ENCODE peak calls at places on chromosome 15, in eight cellular contexts. J is stimulated activated CD4-positive, alpha-beta T cell treated with anti-CD3 and anti-CD28 coated beads, Interleukin-15, amount 100 ng/mL, for 24 hours; L is kidney; W is AG10803; D is esophagus squamous epithelium; Y is dorsolateral prefrontal cortex; H is AG09319; E is fibroblast of pulmonary artery. O is an unnamed sample.
A peak's percentile ranks its signal among the peaks of the same experiment; 100 is the strongest.

GRCh38 chr15:37045859-37046318 is 54.5 kb downstream of the MEIS2 start:
- DNase-seq in J (no peak), L (no peak), W (no peak), D (no peak), Y (no peak), H (no peak), E (no peak), O (no peak)

GRCh38 chr15:82231842-82232241 is 30.7 kb downstream of the EFL1 start:
- DNase-seq in J (no peak), L (no peak), W (no peak), D (no peak), Y (no peak), H (no peak), E (no peak), O (no peak)

GRCh38 chr15:39365161-39365560 is 215.7 kb upstream of the THBS1 start:
- DNase-seq in J (no peak), L (no peak), W (peak; percentile 91), D (no peak), Y (no peak), H (no peak), E (peak; percentile 74), O (peak; percentile 15)

GRCh38 chr15:85316244-85316934 is 64.0 kb upstream of the AKAP13 start:
- DNase-seq in J (peak; percentile 17), L (no peak), W (peak; percentile 46), D (no peak), Y (no peak), H (no peak), E (no peak), O (peak; percentile 38)

GRCh38 chr15:31442203-31443090 is 115.8 kb downstream of the KLF13 start:
- DNase-seq in J (no peak), L (no peak), W (peak; percentile 97), D (no peak), Y (no peak), H (peak; percentile 57), E (peak; percentile 86), O (peak; percentile 85)

GRCh38 chr15:61449306-61449705 is 220.2 kb upstream of the RORA start:
- DNase-seq in J (no peak), L (no peak), W (peak; percentile 11), D (no peak), Y (no peak), H (no peak), E (no peak), O (no peak)

GRCh38 chr15:62390793-62391543 is 225.9 kb upstream of the C2CD4B start:
- DNase-seq in J (peak; percentile 59), L (peak; percentile 84), W (peak; percentile 34), D (no peak), Y (peak; percentile 24), H (no peak), E (peak; percentile 44), O (peak; percentile 71)

GRCh38 chr15:89090791-89091666 is 2.8 kb downstream of the ABHD2 start:
- DNase-seq in J (peak; percentile 63), L (peak; percentile 89), W (peak; percentile 72), D (no peak), Y (peak; percentile 66), H (peak; percentile 29), E (peak; percentile 81), O (peak; percentile 77)

GRCh38 chr15:80890341-80890972 is 99.2 kb downstream of the MESD start:
- DNase-seq in J (no peak), L (no peak), W (peak; percentile 46), D (no peak), Y (no peak), H (no peak), E (no peak), O (peak; percentile 27)

GRCh38 chr15:70128757-70129140 is 31.0 kb upstream of the TLE3 start:
- DNase-seq in J (no peak), L (no peak), W (no peak), D (no peak), Y (no peak), H (no peak), E (no peak), O (no peak)

GRCh38 chr15:99452728-99453643 is 112.8 kb upstream of the MEF2A start:
- DNase-seq in J (no peak), L (peak; percentile 95), W (peak; percentile 45), D (no peak), Y (peak; percentile 77), H (no peak), E (peak; percentile 50), O (no peak)

GRCh38 chr15:41661529-41662225 is 1.5 kb downstream of the MGA start:
- DNase-seq in J (peak; percentile 82), L (peak; percentile 92), W (peak; percentile 74), D (peak; percentile 41), Y (peak; percentile 84), H (no peak), E (peak; percentile 80), O (peak; percentile 91)

GRCh38 chr15:100902436-100903190 is 16.5 kb upstream of the LRRK1 start:
- DNase-seq in J (no peak), L (peak; percentile 93), W (peak; percentile 87), D (no peak), Y (no peak), H (peak; percentile 67), E (peak; percentile 97), O (peak; percentile 88)

GRCh38 chr15:59346951-59347350 is 25.7 kb downstream of the MYO1E start:
- DNase-seq in J (no peak), L (no peak), W (no peak), D (no peak), Y (no peak), H (no peak), E (no peak), O (no peak)